ENCODE peak calls at places on chromosomes 2 and 18, in five cellular contexts. W is activated effector memory CD4-positive, alpha-beta T cell treated with Interleukin-2 at 50 U/mL for 16 hours; K is CD4-positive, alpha-beta T cell; G is thoracic aorta; H is activated T-cell treated with anti-CD3 and anti-CD28 coated beads, Interleukin-2, amount 50 U/mL, for 1 hour. B is an unnamed sample.

GRCh38 chr2:181470815-181471214 is 13.6 kb downstream of the ITGA4 start:
- DNase-seq in W (no peak), K (no peak), G (no peak), H (no peak), B (no peak)

GRCh38 chr18:59700535-59700967 is 3.3 kb upstream of the CCBE1 start:
- DNase-seq in W (no peak), K (no peak), G (no peak), H (no peak), B (no peak)

GRCh38 chr2:174053784-174054183 is 88.6 kb upstream of the SP3 start:
- DNase-seq in W (no peak), K (no peak), G (no peak), H (no peak), B (no peak)

GRCh38 chr2:197215988-197216979 is 94.3 kb downstream of the ANKRD44 start:
- DNase-seq in W (no peak), K (no peak), G (no peak), H (no peak), B (no peak)

GRCh38 chr2:97748397-97748796 is 35.0 kb downstream of the ZAP70 start:
- DNase-seq in W (peak), K (peak), G (no peak), H (peak), B (peak)

GRCh38 chr18:7723558-7723957 is 156.4 kb downstream of the PTPRM start:
- DNase-seq in W (no peak), K (no peak), G (no peak), H (no peak), B (no peak)

GRCh38 chr2:96198937-96199336 is 9.7 kb downstream of the STARD7 start:
- DNase-seq in W (no peak), K (no peak), G (no peak), H (no peak), B (no peak)

GRCh38 chr2:128286011-128286721 is 32.5 kb downstream of the HS6ST1 start:
- DNase-seq in W (no peak), K (no peak), G (no peak), H (no peak), B (no peak)

GRCh38 chr2:168118733-168119518 is 128.5 kb downstream of the STK39 start:
- DNase-seq in W (no peak), K (no peak), G (no peak), H (no peak), B (no peak)

GRCh38 chr18:77088977-77089795 is 43.4 kb downstream of the MBP start:
- DNase-seq in W (no peak), K (no peak), G (no peak), H (no peak), B (no peak)

GRCh38 chr2:205714789-205715411 is 32.6 kb downstream of the NRP2 start:
- DNase-seq in W (no peak), K (no peak), G (no peak), H (no peak), B (no peak)

GRCh38 chr2:60745330-60745729 is 10.7 kb upstream of the PAPOLG start:
- DNase-seq in W (no peak), K (no peak), G (no peak), H (no peak), B (no peak)

GRCh38 chr2:2018713-2019410 is 274.5 kb upstream of the PXDN start:
- DNase-seq in W (no peak), K (no peak), G (no peak), H (no peak), B (no peak)

GRCh38 chr2:239874636-239875356 is 150.3 kb downstream of the NDUFA10 start:
- DNase-seq in W (no peak), K (no peak), G (no peak), H (no peak), B (no peak)

GRCh38 chr2:95342556-95343320 is 45.6 kb downstream of the KCNIP3 start:
- DNase-seq in W (no peak), K (no peak), G (no peak), H (no peak), B (no peak)

GRCh38 chr18:70420151-70420898 is 131.5 kb downstream of the SOCS6 start:
- DNase-seq in W (no peak), K (no peak), G (no peak), H (no peak), B (no peak)

GRCh38 chr2:147818741-147819140 is 26.1 kb upstream of the ACVR2A start:
- DNase-seq in W (no peak), K (no peak), G (no peak), H (no peak), B (no peak)

GRCh38 chr18:12463191-12463590 is 55.5 kb downstream of the PRELID3A start:
- DNase-seq in W (no peak), K (no peak), G (no peak), H (no peak), B (no peak)

GRCh38 chr2:86046985-86047384 is 58.7 kb downstream of the POLR1A start:
- DNase-seq in W (no peak), K (no peak), G (no peak), H (no peak), B (no peak)

B was measured in activated T-helper 1 cell treated with Interleukin-2 at 50 U/mL for 16 hours.